ENCODE peak calls at places on chromosomes 13 and 19, in four cellular contexts. F, L, G and V are unnamed samples.

GRCh38 chr13:80945328-80945727 is 604.4 kb upstream of the SPRY2 start:
- DNase-seq in F (no peak), L (no peak), G (no peak), V (no peak)

GRCh38 chr13:111474136-111475002 is 153.9 kb downstream of the TEX29 start:
- DNase-seq in F (peak; percentile 20), L (no peak), G (no peak), V (no peak)

GRCh38 chr19:8206147-8207087 is 2.8 kb upstream of the CERS4 start:
- DNase-seq in F (no peak), L (no peak), G (peak; percentile 69), V (no peak)

GRCh38 chr19:51687791-51688664 is 5.1 kb upstream of the SPACA6 start:
- DNase-seq in F (no peak), L (no peak), G (no peak), V (peak; percentile 55)

GRCh38 chr13:31978021-31978420 is 53.6 kb upstream of the FRY start:
- DNase-seq in F (no peak), L (no peak), G (no peak), V (no peak)

GRCh38 chr13:97395437-97396136 is 38.4 kb upstream of the RAP2A start:
- DNase-seq in F (no peak), L (no peak), G (no peak), V (no peak)

GRCh38 chr13:39605677-39606320 is 2.8 kb upstream of the LHFPL6 start:
- DNase-seq in F (no peak), L (no peak), G (no peak), V (no peak)

GRCh38 chr13:114093118-114093517 is 39.3 kb downstream of the RASA3 start:
- DNase-seq in F (no peak), L (no peak), G (no peak), V (no peak)

GRCh38 chr19:18000981-18001836 is 6.8 kb upstream of the ARRDC2 start:
- DNase-seq in F (no peak), L (peak; percentile 90), G (peak; percentile 73), V (peak; percentile 94)

GRCh38 chr13:100235311-100235901 is 146.5 kb downstream of the PCCA start:
- DNase-seq in F (peak; percentile 50), L (no peak), G (no peak), V (no peak)

GRCh38 chr13:67069117-67069767 is 160.9 kb downstream of the PCDH9 start:
- DNase-seq in F (no peak), L (no peak), G (no peak), V (no peak)

GRCh38 chr13:50519866-50520265 is 323.6 kb downstream of the DLEU7 start:
- DNase-seq in F (no peak), L (no peak), G (no peak), V (no peak)

GRCh38 chr13:99467764-99468163 is 33.5 kb upstream of the TM9SF2 start:
- DNase-seq in F (no peak), L (no peak), G (no peak), V (no peak)

GRCh38 chr19:44151491-44151890 is 10.1 kb downstream of the ZNF234 start:
- DNase-seq in F (no peak), L (no peak), G (no peak), V (no peak)

GRCh38 chr13:111623170-111623569 is 302.7 kb downstream of the TEX29 start:
- DNase-seq in F (no peak), L (no peak), G (no peak), V (no peak)

GRCh38 chr13:51048166-51048461 is 63.0 kb downstream of the C13orf42 start:
- DNase-seq in F (no peak), L (no peak), G (no peak), V (no peak)

GRCh38 chr19:21482863-21483276 is 22.5 kb upstream of the ZNF429 start:
- DNase-seq in F (no peak), L (peak; percentile 16), G (peak; percentile 78), V (peak; percentile 55)

GRCh38 chr19:18417250-18418033 is 1.8 kb upstream of the SSBP4 start:
- DNase-seq in F (no peak), L (no peak), G (peak; percentile 46), V (peak; percentile 95)